ENCODE peak calls at places on chromosomes 16 and 17, in seven cellular contexts. One of them, this sample, is unnamed.

GRCh38 chr16:68009157-68009735 is 6.5 kb downstream of the DPEP2NB start:
- DNase-seq in uterus: no peak
- DNase-seq in HCT116: no peak
- DNase-seq in ovary: no peak
- DNase-seq in adrenal gland: no peak
- DNase-seq in A549: no peak
- DNase-seq in Peyer's patch: no peak
- DNase-seq in this sample: no peak

GRCh38 chr16:48317614-48318013 is 67.6 kb downstream of the SIAH1 start:
- DNase-seq in ovary: no peak
- DNase-seq in uterus: no peak
- DNase-seq in A549: no peak
- DNase-seq in adrenal gland: no peak
- DNase-seq in Peyer's patch: no peak
- DNase-seq in HCT116: peak
- DNase-seq in this sample: no peak

GRCh38 chr17:35160354-35161201 is 13.0 kb downstream of the UNC45B start:
- DNase-seq in ovary: no peak
- DNase-seq in A549: no peak
- DNase-seq in uterus: no peak
- DNase-seq in Peyer's patch: peak
- DNase-seq in adrenal gland: no peak
- DNase-seq in HCT116: no peak
- DNase-seq in this sample: no peak

GRCh38 chr16:24848065-24848464 is 2.3 kb downstream of the SLC5A11 start:
- DNase-seq in ovary: no peak
- DNase-seq in uterus: no peak
- DNase-seq in adrenal gland: no peak
- DNase-seq in A549: no peak
- DNase-seq in Peyer's patch: no peak
- DNase-seq in HCT116: peak
- DNase-seq in this sample: no peak

GRCh38 chr17:75843577-75844529 is at the start of gene UNC13D:
- DNase-seq in uterus: no peak
- DNase-seq in Peyer's patch: peak
- DNase-seq in HCT116: no peak
- DNase-seq in ovary: no peak
- DNase-seq in A549: no peak
- DNase-seq in adrenal gland: peak
- DNase-seq in this sample: peak

GRCh38 chr17:43467981-43468541 is 15.7 kb upstream of the DHX8 start:
- DNase-seq in adrenal gland: peak
- DNase-seq in Peyer's patch: no peak
- DNase-seq in uterus: peak
- DNase-seq in HCT116: no peak
- DNase-seq in ovary: no peak
- DNase-seq in A549: no peak
- DNase-seq in this sample: no peak

GRCh38 chr17:50477976-50478375 is 684 bp upstream of the RSAD1 start:
- DNase-seq in HCT116: no peak
- DNase-seq in ovary: no peak
- DNase-seq in A549: no peak
- DNase-seq in Peyer's patch: no peak
- DNase-seq in uterus: no peak
- DNase-seq in adrenal gland: no peak
- DNase-seq in this sample: no peak

GRCh38 chr17:46818319-46818928 is at the start of gene WNT3:
- DNase-seq in A549: no peak
- DNase-seq in ovary: no peak
- DNase-seq in uterus: no peak
- DNase-seq in HCT116: no peak
- DNase-seq in adrenal gland: no peak
- DNase-seq in Peyer's patch: peak
- DNase-seq in this sample: peak

GRCh38 chr17:49438885-49439284 is 24.2 kb upstream of the PHB1 start:
- DNase-seq in uterus: no peak
- DNase-seq in adrenal gland: no peak
- DNase-seq in HCT116: no peak
- DNase-seq in ovary: no peak
- DNase-seq in Peyer's patch: no peak
- DNase-seq in A549: no peak
- DNase-seq in this sample: no peak

GRCh38 chr17:60941028-60941427 is 263.4 kb downstream of the BCAS3 start:
- DNase-seq in A549: no peak
- DNase-seq in ovary: no peak
- DNase-seq in adrenal gland: peak
- DNase-seq in uterus: peak
- DNase-seq in HCT116: no peak
- DNase-seq in Peyer's patch: no peak
- DNase-seq in this sample: no peak

GRCh38 chr17:6749519-6749918 is 6.3 kb upstream of the XAF1 start:
- DNase-seq in uterus: no peak
- DNase-seq in Peyer's patch: no peak
- DNase-seq in ovary: no peak
- DNase-seq in HCT116: no peak
- DNase-seq in A549: no peak
- DNase-seq in adrenal gland: no peak
- DNase-seq in this sample: no peak

GRCh38 chr16:56824335-56824734 is 40.7 kb upstream of the SLC12A3 start:
- DNase-seq in HCT116: no peak
- DNase-seq in ovary: no peak
- DNase-seq in adrenal gland: peak
- DNase-seq in uterus: no peak
- DNase-seq in Peyer's patch: no peak
- DNase-seq in A549: peak
- DNase-seq in this sample: no peak

GRCh38 chr17:21283482-21284318 is 811 bp upstream of the MAP2K3 start:
- DNase-seq in ovary: peak
- DNase-seq in A549: no peak
- DNase-seq in uterus: peak
- DNase-seq in adrenal gland: peak
- DNase-seq in HCT116: peak
- DNase-seq in Peyer's patch: no peak
- DNase-seq in this sample: no peak

DNA sequence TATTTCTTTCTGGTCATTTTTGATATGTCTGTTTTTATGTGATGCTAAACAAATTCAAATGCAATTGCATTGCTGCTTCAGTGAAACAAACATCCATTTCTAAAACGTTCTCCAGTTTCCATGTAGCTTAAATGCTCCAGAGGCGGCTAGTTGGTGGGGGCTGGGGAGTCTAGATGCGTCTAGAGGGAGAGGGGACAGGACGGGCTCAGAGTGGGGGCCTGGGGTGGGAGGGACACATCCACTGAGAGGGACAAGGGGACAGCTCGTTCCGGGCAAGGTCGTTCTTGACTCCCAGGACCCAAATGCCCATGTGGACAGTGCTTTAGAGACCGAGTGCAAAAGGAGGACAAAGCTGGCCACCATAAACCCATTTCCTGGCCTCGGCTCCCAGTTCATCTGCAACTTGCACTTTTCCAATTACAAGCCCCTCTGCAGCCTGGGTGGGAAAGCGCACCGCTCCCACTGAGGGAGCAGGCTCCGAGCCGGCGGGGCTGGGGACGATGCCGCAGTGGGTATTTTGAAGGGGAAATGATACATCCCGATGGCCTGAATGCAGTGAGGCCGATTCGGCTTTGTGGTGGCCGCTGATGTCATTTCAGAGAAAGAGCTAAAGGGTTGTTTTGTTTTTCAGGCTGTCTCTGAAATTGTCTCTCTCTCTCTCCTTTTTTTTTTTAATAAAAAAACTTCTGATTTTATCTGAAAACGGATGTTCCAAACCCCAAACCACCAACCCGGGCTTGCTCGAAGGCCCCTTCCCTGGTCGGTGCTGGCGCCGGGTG is 102.5 kb downstream of the FOXL1 start:
- DNase-seq in ovary: no peak
- DNase-seq in adrenal gland: no peak
- DNase-seq in HCT116: no peak
- DNase-seq in uterus: no peak
- DNase-seq in Peyer's patch: no peak
- DNase-seq in A549: no peak
- DNase-seq in this sample: no peak
- TF ChIP-seq POLR2A in ovary: no peak
- TF ChIP-seq POLR2A in adrenal gland: no peak
- TF ChIP-seq POLR2A in HCT116: no peak
- TF ChIP-seq POLR2A in uterus: no peak
- TF ChIP-seq POLR2A in Peyer's patch: no peak
- TF ChIP-seq POLR2A in A549: no peak
- TF ChIP-seq POLR2A in this sample: no peak

GRCh38 chr17:7777017-7777416 is 57.0 kb upstream of the KDM6B start:
- DNase-seq in uterus: no peak
- DNase-seq in A549: no peak
- DNase-seq in Peyer's patch: no peak
- DNase-seq in adrenal gland: no peak
- DNase-seq in ovary: no peak
- DNase-seq in HCT116: no peak
- DNase-seq in this sample: no peak
- TF ChIP-seq POLR2A in uterus: no peak
- TF ChIP-seq POLR2A in A549: no peak
- TF ChIP-seq POLR2A in Peyer's patch: no peak
- TF ChIP-seq POLR2A in adrenal gland: no peak
- TF ChIP-seq POLR2A in ovary: no peak
- TF ChIP-seq POLR2A in HCT116: no peak
- TF ChIP-seq POLR2A in this sample: no peak

DNA sequence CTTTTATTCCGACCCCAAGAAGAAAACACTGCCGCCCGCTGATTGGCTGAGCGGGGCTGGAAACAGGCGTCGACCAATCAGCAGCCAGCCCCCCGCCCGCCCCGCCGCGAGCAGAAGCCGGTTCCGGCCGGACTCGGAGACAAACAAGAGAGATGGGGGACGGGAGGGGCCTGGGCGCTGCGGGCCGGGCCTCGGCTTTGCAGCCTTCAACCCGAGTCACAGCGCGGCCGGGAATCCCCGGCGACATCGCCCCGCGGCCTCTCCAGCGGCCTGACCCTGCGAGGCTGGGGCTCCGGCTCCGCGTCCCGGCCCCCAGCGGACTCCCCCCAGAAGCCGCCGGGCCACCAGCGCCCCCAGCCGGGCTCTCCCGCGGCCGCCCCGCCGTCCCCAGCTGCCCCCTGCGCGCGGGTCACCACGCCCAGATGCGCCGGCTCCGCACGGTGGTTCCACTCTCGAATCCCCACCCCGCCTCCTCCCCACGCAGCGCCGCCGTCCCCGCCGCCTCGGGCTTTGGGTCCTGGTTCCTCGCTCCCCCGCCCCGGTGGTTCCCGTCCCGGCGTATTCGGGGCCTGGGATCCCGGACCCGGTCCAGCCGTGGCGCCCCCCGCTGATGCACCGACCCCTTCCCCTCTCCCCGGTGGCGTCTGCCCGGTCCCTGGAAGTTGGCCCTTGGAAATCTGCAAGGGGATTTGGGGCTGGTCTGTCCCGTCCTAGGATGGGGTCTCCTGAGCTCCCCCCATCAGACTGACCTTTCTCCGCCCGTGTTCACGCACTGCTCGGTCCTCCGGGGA is 417 bp upstream of the SLC43A2 start:
- DNase-seq in ovary: peak
- DNase-seq in uterus: peak
- DNase-seq in HCT116: peak
- DNase-seq in adrenal gland: peak
- DNase-seq in Peyer's patch: peak
- DNase-seq in A549: peak
- DNase-seq in this sample: peak
- TF ChIP-seq POLR2A in ovary: peak
- TF ChIP-seq POLR2A in uterus: peak
- TF ChIP-seq POLR2A in HCT116: no peak
- TF ChIP-seq POLR2A in adrenal gland: peak
- TF ChIP-seq POLR2A in Peyer's patch: peak
- TF ChIP-seq POLR2A in A549: peak
- TF ChIP-seq POLR2A in this sample: no peak

DNA sequence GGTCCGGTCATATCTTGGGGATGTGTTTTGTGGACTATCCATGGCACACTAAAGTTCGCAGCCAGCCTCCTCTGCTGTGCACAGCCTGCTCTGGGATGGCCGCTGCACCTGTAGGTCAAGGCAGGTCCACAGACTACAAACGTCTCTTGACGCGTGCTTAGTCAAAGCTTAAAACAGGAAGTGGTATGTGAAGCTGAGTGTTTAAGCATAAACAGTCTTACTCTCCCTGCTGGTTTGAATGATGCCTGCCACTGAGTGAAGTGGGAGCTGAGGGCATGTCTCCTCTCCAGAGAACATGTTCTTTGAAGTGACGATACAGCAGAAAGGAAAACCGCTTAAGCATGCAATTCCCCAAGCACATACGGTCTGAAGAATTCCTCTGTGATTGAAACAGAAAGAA is 365.6 kb downstream of the SLC39A11 start:
- DNase-seq in Peyer's patch: peak
- DNase-seq in HCT116: no peak
- DNase-seq in adrenal gland: no peak
- DNase-seq in ovary: no peak
- DNase-seq in A549: no peak
- DNase-seq in uterus: no peak
- DNase-seq in this sample: peak
- TF ChIP-seq POLR2A in Peyer's patch: no peak
- TF ChIP-seq POLR2A in HCT116: no peak
- TF ChIP-seq POLR2A in adrenal gland: no peak
- TF ChIP-seq POLR2A in ovary: no peak
- TF ChIP-seq POLR2A in A549: no peak
- TF ChIP-seq POLR2A in uterus: no peak
- TF ChIP-seq POLR2A in this sample: no peak

GRCh38 chr16:19755268-19755667 is 37.2 kb downstream of the IQCK start:
- DNase-seq in ovary: no peak
- DNase-seq in adrenal gland: no peak
- DNase-seq in HCT116: no peak
- DNase-seq in uterus: no peak
- DNase-seq in Peyer's patch: no peak
- DNase-seq in A549: no peak
- DNase-seq in this sample: no peak
- TF ChIP-seq POLR2A in ovary: no peak
- TF ChIP-seq POLR2A in adrenal gland: no peak
- TF ChIP-seq POLR2A in HCT116: no peak
- TF ChIP-seq POLR2A in uterus: no peak
- TF ChIP-seq POLR2A in Peyer's patch: no peak
- TF ChIP-seq POLR2A in A549: no peak
- TF ChIP-seq POLR2A in this sample: no peak